ENCODE peak calls at places on chromosome 20, in six cellular contexts. A is Panc1, J is psoas muscle, H is PC-9, E is neural progenitor cell, C is heart right ventricle. P is an unnamed sample.

GRCh38 chr20:53599378-53599777 is 5.7 kb upstream of the ZNF217 start:
- DNase-seq in H (no peak), E (no peak), C (no peak), A (no peak), J (no peak), P (no peak)

GRCh38 chr20:54633374-54633773 is 158.0 kb downstream of the DOK5 start:
- DNase-seq in H (no peak), J (no peak), E (no peak), C (no peak), A (no peak), P (no peak)

GRCh38 chr20:18609741-18610140 is 21.9 kb downstream of the DTD1 start:
- DNase-seq in C (no peak), A (no peak), H (no peak), E (no peak), J (no peak), P (no peak)

GRCh38 chr20:17715075-17715474 is 15.3 kb downstream of the BANF2 start:
- DNase-seq in A (no peak), E (no peak), C (no peak), J (no peak), H (no peak), P (no peak)

GRCh38 chr20:59253779-59254319 is 46.6 kb upstream of the EDN3 start:
- DNase-seq in A (no peak), C (no peak), E (peak; percentile 25), H (no peak), J (no peak), P (no peak)

GRCh38 chr20:37265152-37265551 is 3.5 kb upstream of the GHRH start:
- DNase-seq in C (no peak), A (no peak), H (no peak), E (no peak), J (no peak), P (no peak)

GRCh38 chr20:55782861-55783260 is 222.5 kb downstream of the CBLN4 start:
- DNase-seq in H (no peak), J (no peak), A (no peak), E (no peak), C (no peak), P (no peak)

GRCh38 chr20:34316191-34316814 is 13.1 kb upstream of the AHCY start:
- DNase-seq in C (no peak), J (no peak), H (peak; percentile 89), E (no peak), A (no peak), P (no peak)

GRCh38 chr20:3107464-3108025 is 23.0 kb upstream of the AVP start:
- DNase-seq in H (no peak), C (no peak), E (no peak), J (no peak), A (no peak), P (no peak)

GRCh38 chr20:3106185-3106584 is 21.7 kb upstream of the AVP start:
- DNase-seq in C (no peak), A (no peak), E (no peak), H (no peak), J (no peak), P (no peak)

GRCh38 chr20:3103369-3104032 is 19.0 kb upstream of the AVP start:
- DNase-seq in J (no peak), E (no peak), C (no peak), H (peak; percentile 55), A (no peak), P (no peak)

GRCh38 chr20:3106658-3107463 is 22.3 kb upstream of the AVP start:
- DNase-seq in E (peak; percentile 69), J (no peak), H (no peak), A (no peak), C (no peak), P (no peak)

GRCh38 chr20:3105256-3106137 is 21.0 kb upstream of the AVP start:
- DNase-seq in C (no peak), E (no peak), H (no peak), J (no peak), A (no peak), P (no peak)
- TF ChIP-seq CTCF in C (no peak), E (no peak), H (no peak), J (no peak), A (no peak), P (no peak)

DNA sequence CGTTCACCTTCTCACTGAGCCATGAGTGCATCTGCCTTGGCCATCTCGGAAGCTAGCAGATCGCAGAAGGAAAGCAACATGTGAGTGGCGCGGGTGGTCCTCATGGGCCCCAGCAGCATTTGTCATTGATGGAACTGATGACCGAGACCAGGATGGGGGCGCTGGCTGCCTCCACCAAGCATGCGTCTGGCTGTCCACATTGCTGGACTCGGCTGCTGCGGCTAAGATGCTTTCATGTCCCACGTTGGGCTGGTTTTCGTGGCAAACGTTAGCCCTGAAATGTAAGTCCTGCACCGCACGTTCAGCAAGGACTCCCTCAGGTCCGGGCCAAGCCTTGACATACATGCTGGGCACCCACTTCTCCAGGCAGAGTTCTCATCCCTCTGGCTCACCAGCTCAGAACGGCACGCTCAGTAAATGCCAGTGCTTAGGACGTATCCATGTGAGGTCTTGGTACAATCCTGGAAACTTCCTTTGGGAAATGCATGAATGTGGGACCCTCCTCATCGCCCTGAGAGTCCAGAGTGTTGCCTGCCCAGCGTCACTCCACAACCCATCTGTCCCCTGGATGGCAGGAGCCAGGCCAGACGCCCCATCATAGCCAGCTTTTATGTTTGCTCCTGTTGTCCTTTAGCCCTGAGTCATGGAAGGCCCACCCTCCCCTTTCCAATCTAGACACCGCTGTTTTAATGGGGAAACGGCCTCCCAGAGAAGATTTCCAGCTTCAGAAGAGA is 8.4 kb downstream of the SLCO4A1 start:
- DNase-seq in A (no peak), J (no peak), E (no peak), C (no peak), H (no peak), P (no peak)
- H3K4me3 ChIP-seq in A (peak overlapping the region; percentile 32), J (no peak overlapping the region), E (no peak overlapping the region), C (no peak overlapping the region), H (no peak overlapping the region), P (no peak overlapping the region)

DNA sequence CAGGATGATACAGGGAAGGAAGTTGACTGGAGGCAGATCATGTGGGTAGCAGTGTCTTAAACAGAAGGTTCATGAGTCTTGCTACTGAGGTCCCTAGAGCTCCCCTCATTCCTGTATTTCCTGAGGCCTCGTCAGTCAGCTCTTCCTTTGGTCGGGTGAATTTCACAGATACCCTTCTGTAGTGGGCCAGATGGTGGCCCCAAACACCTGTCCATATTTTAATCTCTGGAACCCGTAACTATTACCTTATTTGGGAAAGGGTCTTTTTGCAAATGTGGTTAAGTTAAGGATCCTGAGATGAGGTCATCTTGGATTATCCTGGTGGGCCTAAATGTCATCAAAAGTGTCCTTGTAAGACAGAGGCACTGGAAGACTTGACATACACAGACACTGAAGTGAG is 9.6 kb downstream of the KCNS1 start:
- DNase-seq in H (no peak), J (no peak), A (no peak), C (no peak), E (no peak), P (no peak)
- H3K27ac ChIP-seq in H (no peak overlapping the region), J (no peak overlapping the region), A (no peak overlapping the region), C (no peak overlapping the region), E (no peak overlapping the region), P (no peak overlapping the region)

GRCh38 chr20:2998728-2999127 is 44.7 kb upstream of the GNRH2 start:
- DNase-seq in C (no peak), J (no peak), E (no peak), H (no peak), A (no peak), P (no peak)

GRCh38 chr20:2995796-2996195 is 47.6 kb upstream of the GNRH2 start:
- DNase-seq in A (no peak), E (no peak), J (no peak), H (no peak), C (no peak), P (no peak)

GRCh38 chr20:3003416-3003815 is 40.0 kb upstream of the GNRH2 start:
- DNase-seq in C (no peak), H (no peak), E (no peak), J (no peak), A (no peak), P (no peak)

DNA sequence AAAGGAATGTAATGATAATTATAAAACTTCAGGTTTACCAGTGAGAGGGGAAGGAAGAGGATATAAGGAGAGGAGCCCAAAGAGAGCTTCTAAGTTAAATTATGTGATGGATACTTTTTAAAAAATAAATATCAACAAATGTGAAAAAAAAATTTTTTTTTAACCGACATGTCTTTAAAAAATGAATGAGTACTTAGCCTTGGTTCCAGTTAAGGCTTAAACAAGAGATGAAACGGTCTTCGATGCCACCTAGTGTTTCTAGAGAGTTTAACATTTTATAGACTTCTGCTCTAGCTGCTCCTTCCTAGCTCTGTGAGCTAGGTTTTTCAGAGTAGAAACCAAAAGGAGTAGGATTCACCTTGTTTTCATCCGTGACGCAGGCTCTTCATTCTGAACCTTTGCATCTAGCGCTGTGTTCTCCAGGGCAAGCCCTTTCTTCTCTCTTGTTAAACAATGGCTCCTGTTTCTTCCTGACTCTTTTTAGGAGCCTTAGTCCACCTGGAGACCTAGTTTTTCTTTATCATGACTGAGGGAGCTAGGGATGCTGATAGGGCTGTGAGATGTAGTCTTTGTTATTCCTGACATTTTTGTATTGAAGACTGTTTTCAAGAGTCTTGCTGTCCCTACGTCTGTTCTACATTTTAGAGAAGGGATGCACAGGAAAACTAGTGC is 42.4 kb upstream of the GNRH2 start:
- DNase-seq in A (no peak), C (no peak), H (peak; percentile 57), E (peak; percentile 64), J (no peak), P (no peak)
- TF ChIP-seq CTCF in A (peak; percentile 10), C (no peak), H (peak; percentile 78), E (peak; percentile 66), J (peak; percentile 67), P (peak; percentile 85)

DNA sequence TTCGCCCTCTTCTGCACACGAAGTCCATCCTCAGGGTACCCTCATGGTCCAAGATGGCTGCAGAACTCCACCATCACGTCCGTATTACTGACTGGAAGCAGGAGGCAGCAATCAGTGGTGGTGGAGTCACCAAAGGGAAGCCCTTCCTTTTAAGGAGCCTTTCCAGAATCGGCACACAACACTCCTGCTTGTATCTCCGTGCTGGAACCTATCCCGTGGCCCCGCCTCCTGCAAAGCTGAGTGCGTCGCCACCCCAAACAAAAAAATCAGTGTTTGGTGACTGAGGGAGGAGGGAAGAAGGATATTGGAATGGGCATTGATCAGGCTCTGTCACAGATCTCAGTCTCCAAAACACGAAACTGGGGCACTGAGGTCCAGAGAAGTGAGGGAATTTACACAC is 5.8 kb upstream of the CCN5 start:
- DNase-seq in E (no peak), J (no peak), C (no peak), H (no peak), A (no peak), P (no peak)
- H3K4me3 ChIP-seq in E (no peak overlapping the region), J (no peak overlapping the region), C (no peak overlapping the region), H (no peak overlapping the region), A (no peak overlapping the region), P (no peak overlapping the region)

DNA sequence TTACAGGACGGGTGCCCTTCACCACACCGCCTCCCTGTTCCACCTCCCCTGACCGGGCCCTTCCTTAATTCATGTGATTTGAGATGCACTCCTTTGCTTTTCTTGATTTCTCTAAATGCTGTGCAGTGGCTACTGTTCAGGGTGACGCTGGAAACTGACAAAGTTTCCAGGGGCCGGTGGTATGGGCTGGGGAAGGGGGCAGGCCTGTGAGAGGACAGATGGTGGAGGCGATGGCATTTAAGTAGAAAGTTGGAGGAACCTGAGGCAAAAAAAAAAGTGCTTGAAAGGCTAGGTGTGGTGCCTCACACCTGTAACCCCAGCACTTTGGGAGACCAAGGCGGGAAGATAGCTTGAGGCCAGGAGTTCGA is 121.6 kb upstream of the RNF24 start:
- DNase-seq in J (no peak), A (no peak), E (no peak), H (no peak), C (no peak), P (no peak)
- H3K27ac ChIP-seq in J (no peak overlapping the region), A (peak overlapping the region; percentile 94), E (no peak overlapping the region), H (no peak overlapping the region), C (no peak overlapping the region), P (no peak overlapping the region)

GRCh38 chr20:20407891-20408805 is 40.2 kb downstream of the INSM1 start:
- DNase-seq in E (peak; percentile 18), J (no peak), A (peak; percentile 18), H (no peak), C (no peak), P (peak; percentile 36)
- TF ChIP-seq CTCF in E (peak; percentile 55), J (no peak), A (peak; percentile 57), H (peak; percentile 55), C (no peak), P (peak; percentile 54)

P was measured in dorsolateral prefrontal cortex.